ENCODE peak calls at places on chromosomes 7 and 10, in six cellular contexts. X is PC-9, Q is vagina, E is uterus, H is spleen, Y is heart right ventricle. R is an unnamed sample.

GRCh38 chr10:30051220-30051619 is 8.2 kb downstream of the JCAD start:
- DNase-seq in X (no peak), Q (no peak), E (no peak), H (no peak), Y (no peak), R (no peak)

GRCh38 chr10:44316922-44317215 is 68.0 kb downstream of the CXCL12 start:
- DNase-seq in X (no peak), Q (peak; percentile 74), E (no peak), H (no peak), Y (no peak), R (no peak)

GRCh38 chr7:60706-61105 is 131.7 kb upstream of the FAM20C start:
- DNase-seq in X (no peak), Q (no peak), E (no peak), H (peak; percentile 67), Y (no peak), R (no peak)

GRCh38 chr7:70307544-70308106 is 709.4 kb downstream of the AUTS2 start:
- DNase-seq in X (no peak), Q (no peak), E (no peak), H (no peak), Y (no peak), R (no peak)

GRCh38 chr7:71238541-71238940 is 106.6 kb downstream of the GALNT17 start:
- DNase-seq in X (no peak), Q (no peak), E (no peak), H (no peak), Y (no peak), R (no peak)

GRCh38 chr10:72126184-72126871 is 38.0 kb upstream of the SPOCK2 start:
- DNase-seq in X (no peak), Q (no peak), E (no peak), H (no peak), Y (no peak), R (no peak)

GRCh38 chr7:71443197-71443542 is 311.2 kb downstream of the GALNT17 start:
- DNase-seq in X (no peak), Q (no peak), E (no peak), H (no peak), Y (no peak), R (no peak)

GRCh38 chr7:29989257-29989995 is at the start of gene SCRN1:
- DNase-seq in X (peak; percentile 49), Q (no peak), E (peak; percentile 58), H (peak; percentile 88), Y (peak; percentile 13), R (peak; percentile 49)

GRCh38 chr10:5683065-5683464 is 1.6 kb upstream of the TASOR2 start:
- DNase-seq in X (no peak), Q (no peak), E (no peak), H (no peak), Y (no peak), R (no peak)

GRCh38 chr7:85628187-85628586 is 441.3 kb upstream of the SEMA3D start:
- DNase-seq in X (no peak), Q (no peak), E (no peak), H (no peak), Y (no peak), R (no peak)

DNA sequence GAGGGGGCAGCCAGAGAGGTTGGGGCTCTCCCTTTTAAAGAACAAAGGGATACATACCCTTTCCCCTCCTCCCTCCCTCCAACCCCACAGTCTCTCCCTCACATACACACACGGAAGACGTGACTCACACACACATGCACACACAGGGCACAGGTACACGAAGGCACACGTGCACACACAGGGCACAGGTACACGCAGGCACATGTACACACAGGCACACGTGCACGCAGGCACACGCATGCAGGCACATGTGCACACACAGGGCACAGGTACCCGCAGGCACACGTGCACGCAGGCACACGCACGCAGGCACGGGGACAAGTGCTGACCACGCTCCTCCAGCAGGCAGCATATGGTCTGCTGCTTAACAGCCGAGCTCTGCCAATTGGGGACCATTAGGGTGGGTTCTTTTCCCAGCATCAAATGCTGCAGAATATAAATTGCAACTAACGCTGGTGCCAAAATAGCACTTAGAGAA is 55.0 kb upstream of the TNRC18 start:
- DNase-seq in X (no peak), Q (no peak), E (no peak), H (no peak), Y (no peak), R (no peak)
- H3K4me3 ChIP-seq in X (no peak overlapping the region), Q (peak overlapping the region; percentile 34), E (peak overlapping the region; percentile 19), H (peak overlapping the region; percentile 33), Y (peak overlapping the region; percentile 31), R (peak overlapping the region; percentile 44)

GRCh38 chr10:125344573-125345121 is 184.3 kb upstream of the CTBP2 start:
- DNase-seq in X (no peak), Q (no peak), E (no peak), H (no peak), Y (no peak), R (no peak)
- TF ChIP-seq CTCF in X (no peak), Q (no peak), E (no peak), H (no peak), Y (no peak), R (no peak)

GRCh38 chr7:44521347-44522095 is 19.6 kb downstream of the NPC1L1 start:
- DNase-seq in X (no peak), Q (peak; percentile 64), E (no peak), H (no peak), Y (no peak), R (no peak)

GRCh38 chr7:44518761-44519160 is 22.4 kb downstream of the NPC1L1 start:
- DNase-seq in X (no peak), Q (peak; percentile 8), E (no peak), H (no peak), Y (no peak), R (no peak)

GRCh38 chr7:44515595-44516268 is 25.3 kb upstream of the NUDCD3 start:
- DNase-seq in X (no peak), Q (peak; percentile 64), E (no peak), H (no peak), Y (no peak), R (no peak)

GRCh38 chr7:44520574-44520973 is 20.6 kb downstream of the NPC1L1 start:
- DNase-seq in X (no peak), Q (peak; percentile 56), E (no peak), H (no peak), Y (no peak), R (no peak)

DNA sequence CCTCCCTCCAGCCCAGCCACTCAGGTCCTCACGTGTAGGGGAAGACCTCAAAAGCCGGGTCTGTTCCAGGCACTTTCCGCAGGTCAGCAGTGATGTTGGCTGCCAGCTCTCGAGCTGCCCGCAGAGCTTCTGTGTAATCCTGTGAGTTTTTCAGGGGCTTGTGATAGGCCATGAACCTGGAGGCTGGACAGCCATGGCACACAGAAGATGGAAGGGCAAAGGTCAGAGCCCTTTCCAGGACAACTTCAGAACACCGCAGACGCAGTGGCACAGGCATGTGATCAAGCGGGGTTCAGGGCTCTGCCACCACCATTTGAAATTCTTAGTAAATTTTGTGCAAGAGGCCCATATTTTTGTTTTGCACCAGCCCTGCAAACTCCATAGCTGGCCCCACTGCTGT is 24.0 kb downstream of the NPC1L1 start:
- DNase-seq in X (no peak), Q (peak; percentile 25), E (no peak), H (no peak), Y (no peak), R (no peak)
- H3K4me1 ChIP-seq in X (no peaks in the 10 kb centered on the region), Q (no peaks in the 10 kb centered on the region), E (no peaks in the 10 kb centered on the region), H (no peaks in the 10 kb centered on the region), Y (no peaks in the 10 kb centered on the region), R (no peaks in the 10 kb centered on the region)

GRCh38 chr7:148478551-148478950 is 112.0 kb upstream of the C7orf33 start:
- DNase-seq in X (no peak), Q (no peak), E (no peak), H (no peak), Y (no peak), R (no peak)

GRCh38 chr7:148481965-148482626 is 108.5 kb upstream of the C7orf33 start:
- DNase-seq in X (no peak), Q (no peak), E (no peak), H (no peak), Y (no peak), R (no peak)

GRCh38 chr7:148483515-148483914 is 107.1 kb upstream of the C7orf33 start:
- DNase-seq in X (no peak), Q (no peak), E (no peak), H (no peak), Y (no peak), R (no peak)

GRCh38 chr7:148481147-148481526 is 109.4 kb upstream of the C7orf33 start:
- DNase-seq in X (no peak), Q (no peak), E (no peak), H (no peak), Y (no peak), R (no peak)

GRCh38 chr7:148480479-148481146 is 110.0 kb upstream of the C7orf33 start:
- DNase-seq in X (no peak), Q (no peak), E (no peak), H (no peak), Y (no peak), R (no peak)
- H3K4me3 ChIP-seq in X (no peak overlapping the region), Q (no peak overlapping the region), E (no peak overlapping the region), H (no peak overlapping the region), Y (no peak overlapping the region), R (no peak overlapping the region)